ENCODE peak calls at places on chromosomes 1 and 21, in five cellular contexts. S, Z, T, X and F are unnamed samples.

GRCh38 chr1:54356680-54357147 is 49.5 kb downstream of the SSBP3 start:
- DNase-seq in S (no peak), Z (no peak), T (no peak), X (no peak), F (no peak)

GRCh38 chr1:39896909-39897685 is 4.6 kb downstream of the MYCL start:
- DNase-seq in S (no peak), Z (peak), T (peak), X (no peak), F (no peak)

GRCh38 chr1:1324084-1324523 is 356 bp downstream of the INTS11 start:
- DNase-seq in S (no peak), Z (no peak), T (no peak), X (no peak), F (no peak)

GRCh38 chr1:91617242-91617837 is 116.7 kb downstream of the CDC7 start:
- DNase-seq in S (peak), Z (no peak), T (no peak), X (no peak), F (no peak)

GRCh38 chr1:203215573-203215972 is 13.9 kb downstream of the CHIT1 start:
- DNase-seq in S (no peak), Z (no peak), T (no peak), X (no peak), F (no peak)

GRCh38 chr1:51489472-51489871 is 29.6 kb downstream of the EPS15 start:
- DNase-seq in S (no peak), Z (no peak), T (no peak), X (no peak), F (no peak)

GRCh38 chr1:180939072-180939705 is 26.5 kb downstream of the KIAA1614 start:
- DNase-seq in S (no peak), Z (no peak), T (no peak), X (no peak), F (no peak)

GRCh38 chr1:230125633-230126528 is 58.8 kb downstream of the GALNT2 start:
- DNase-seq in S (no peak), Z (peak), T (no peak), X (peak), F (no peak)

GRCh38 chr1:21295059-21295401 is 4.8 kb upstream of the ECE1 start:
- DNase-seq in S (no peak), Z (no peak), T (no peak), X (peak), F (no peak)

GRCh38 chr21:29187939-29188338 is 57.5 kb downstream of the MAP3K7CL start:
- DNase-seq in S (peak), Z (peak), T (peak), X (peak), F (peak)